ENCODE peak calls at places on chromosomes 5 and 9, in six cellular contexts. One of them, this sample, is unnamed.

GRCh38 chr5:136194611-136195010 is 1.6 kb upstream of the SMIM32 start:
- DNase-seq in PC-9: no peak
- DNase-seq in fibroblast of pulmonary artery: no peak
- DNase-seq in effector CD8-positive, alpha-beta T cell: no peak
- DNase-seq in skeletal muscle cell: no peak
- DNase-seq in amniotic stem cell: no peak
- DNase-seq in this sample: no peak

GRCh38 chr9:124008307-124008854 is 3.2 kb upstream of the LHX2 start:
- DNase-seq in PC-9: no peak
- DNase-seq in fibroblast of pulmonary artery: no peak
- DNase-seq in effector CD8-positive, alpha-beta T cell: no peak
- DNase-seq in skeletal muscle cell: no peak
- DNase-seq in amniotic stem cell: no peak
- DNase-seq in this sample: no peak

GRCh38 chr5:541148-541887 is 17.1 kb upstream of the SLC9A3 start:
- DNase-seq in PC-9: no peak
- DNase-seq in fibroblast of pulmonary artery: no peak
- DNase-seq in effector CD8-positive, alpha-beta T cell: no peak
- DNase-seq in skeletal muscle cell: no peak
- DNase-seq in amniotic stem cell: no peak
- DNase-seq in this sample: no peak

GRCh38 chr9:110183208-110184145 is 24.5 kb downstream of the C9orf152 start:
- DNase-seq in PC-9: peak
- DNase-seq in fibroblast of pulmonary artery: peak
- DNase-seq in effector CD8-positive, alpha-beta T cell: no peak
- DNase-seq in skeletal muscle cell: peak
- DNase-seq in amniotic stem cell: peak
- DNase-seq in this sample: peak

GRCh38 chr9:132560604-132561304 is 21.7 kb upstream of the BARHL1 start:
- DNase-seq in PC-9: no peak
- DNase-seq in fibroblast of pulmonary artery: no peak
- DNase-seq in effector CD8-positive, alpha-beta T cell: no peak
- DNase-seq in skeletal muscle cell: no peak
- DNase-seq in amniotic stem cell: no peak
- DNase-seq in this sample: no peak

GRCh38 chr5:131814990-131815389 is 18.2 kb upstream of the FNIP1 start:
- DNase-seq in PC-9: peak
- DNase-seq in fibroblast of pulmonary artery: peak
- DNase-seq in effector CD8-positive, alpha-beta T cell: no peak
- DNase-seq in skeletal muscle cell: peak
- DNase-seq in amniotic stem cell: peak
- DNase-seq in this sample: no peak

GRCh38 chr5:139851558-139851957 is 56.0 kb downstream of the PSD2 start:
- DNase-seq in PC-9: no peak
- DNase-seq in fibroblast of pulmonary artery: no peak
- DNase-seq in effector CD8-positive, alpha-beta T cell: no peak
- DNase-seq in skeletal muscle cell: no peak
- DNase-seq in amniotic stem cell: no peak
- DNase-seq in this sample: no peak

GRCh38 chr5:67095346-67095871 is 101.2 kb downstream of the CD180 start:
- DNase-seq in PC-9: no peak
- DNase-seq in fibroblast of pulmonary artery: peak
- DNase-seq in effector CD8-positive, alpha-beta T cell: no peak
- DNase-seq in skeletal muscle cell: peak
- DNase-seq in amniotic stem cell: no peak
- DNase-seq in this sample: peak

GRCh38 chr9:107737987-107738743 is 248.6 kb upstream of the KLF4 start:
- DNase-seq in PC-9: no peak
- DNase-seq in fibroblast of pulmonary artery: peak
- DNase-seq in effector CD8-positive, alpha-beta T cell: no peak
- DNase-seq in skeletal muscle cell: peak
- DNase-seq in amniotic stem cell: no peak
- DNase-seq in this sample: no peak

GRCh38 chr5:33601881-33602280 is 161.1 kb downstream of the TARS1 start:
- DNase-seq in PC-9: no peak
- DNase-seq in fibroblast of pulmonary artery: no peak
- DNase-seq in effector CD8-positive, alpha-beta T cell: no peak
- DNase-seq in skeletal muscle cell: no peak
- DNase-seq in amniotic stem cell: no peak
- DNase-seq in this sample: no peak

GRCh38 chr9:115276621-115277020 is 158.7 kb upstream of the TNC start:
- DNase-seq in PC-9: no peak
- DNase-seq in fibroblast of pulmonary artery: no peak
- DNase-seq in effector CD8-positive, alpha-beta T cell: no peak
- DNase-seq in skeletal muscle cell: no peak
- DNase-seq in amniotic stem cell: no peak
- DNase-seq in this sample: no peak

GRCh38 chr9:2623046-2623865 is 1.7 kb downstream of the VLDLR start:
- DNase-seq in PC-9: no peak
- DNase-seq in fibroblast of pulmonary artery: peak
- DNase-seq in effector CD8-positive, alpha-beta T cell: no peak
- DNase-seq in skeletal muscle cell: no peak
- DNase-seq in amniotic stem cell: no peak
- DNase-seq in this sample: no peak

GRCh38 chr9:135490980-135491444 is 9.5 kb upstream of the MRPS2 start:
- DNase-seq in PC-9: no peak
- DNase-seq in fibroblast of pulmonary artery: no peak
- DNase-seq in effector CD8-positive, alpha-beta T cell: no peak
- DNase-seq in skeletal muscle cell: no peak
- DNase-seq in amniotic stem cell: no peak
- DNase-seq in this sample: no peak

GRCh38 chr9:13274901-13275641 is 4.4 kb downstream of the MPDZ start:
- DNase-seq in PC-9: no peak
- DNase-seq in fibroblast of pulmonary artery: peak
- DNase-seq in effector CD8-positive, alpha-beta T cell: no peak
- DNase-seq in skeletal muscle cell: no peak
- DNase-seq in amniotic stem cell: no peak
- DNase-seq in this sample: no peak

GRCh38 chr5:176994460-176995121 is 12.0 kb downstream of the UIMC1 start:
- DNase-seq in PC-9: peak
- DNase-seq in fibroblast of pulmonary artery: peak
- DNase-seq in effector CD8-positive, alpha-beta T cell: no peak
- DNase-seq in skeletal muscle cell: no peak
- DNase-seq in amniotic stem cell: no peak
- DNase-seq in this sample: no peak

GRCh38 chr9:134487066-134487710 is 154.4 kb upstream of the COL5A1 start:
- DNase-seq in PC-9: no peak
- DNase-seq in fibroblast of pulmonary artery: no peak
- DNase-seq in effector CD8-positive, alpha-beta T cell: no peak
- DNase-seq in skeletal muscle cell: no peak
- DNase-seq in amniotic stem cell: no peak
- DNase-seq in this sample: no peak